ENCODE peak calls at places on chromosomes 11 and 22, in nine cellular contexts. X is AG10803, R is GM23338, S is AG09309, M is cardiac fibroblast, F is OCI-LY7, W is right atrium auricular region, E is Panc1, J is fibroblast of villous mesenchyme. N is an unnamed sample.

GRCh38 chr11:74581954-74582547 is 10.3 kb upstream of the POLD3 start:
- DNase-seq in X (no peak), R (no peak), S (no peak), M (no peak), F (no peak), W (no peak), E (no peak), J (no peak), N (no peak)

GRCh38 chr11:57903441-57904123 is 120.1 kb upstream of the OR9Q1 start:
- DNase-seq in X (peak), R (no peak), S (no peak), M (peak), F (no peak), W (no peak), E (no peak), J (no peak), N (no peak)

GRCh38 chr11:44617671-44618461 is 52.4 kb downstream of the CD82 start:
- DNase-seq in X (no peak), R (no peak), S (no peak), M (no peak), F (no peak), W (no peak), E (no peak), J (no peak), N (peak)

GRCh38 chr22:45997077-45997774 is 20.3 kb upstream of the WNT7B start:
- DNase-seq in X (peak), R (peak), S (peak), M (peak), F (peak), W (peak), E (no peak), J (peak), N (no peak)

GRCh38 chr11:10573556-10573955 is 5.1 kb upstream of the LYVE1 start:
- DNase-seq in X (no peak), R (no peak), S (no peak), M (peak), F (no peak), W (no peak), E (no peak), J (no peak), N (no peak)

GRCh38 chr11:114219559-114220349 is 76.4 kb upstream of the NNMT start:
- DNase-seq in X (no peak), R (no peak), S (no peak), M (peak), F (no peak), W (peak), E (no peak), J (peak), N (no peak)

GRCh38 chr22:45192701-45193187 is 29.0 kb downstream of the NUP50 start:
- DNase-seq in X (no peak), R (peak), S (no peak), M (no peak), F (no peak), W (no peak), E (no peak), J (peak), N (no peak)

GRCh38 chr11:85590848-85591483 is 36.2 kb downstream of the DLG2 start:
- DNase-seq in X (peak), R (peak), S (peak), M (peak), F (peak), W (no peak), E (peak), J (peak), N (no peak)

GRCh38 chr11:130070829-130071205 is 1.1 kb downstream of the APLP2 start:
- DNase-seq in X (peak), R (peak), S (no peak), M (peak), F (peak), W (no peak), E (no peak), J (peak), N (no peak)

GRCh38 chr22:22396741-22397291 is 111.7 kb downstream of the ZNF280B start:
- DNase-seq in X (no peak), R (no peak), S (no peak), M (no peak), F (no peak), W (no peak), E (no peak), J (no peak), N (no peak)

GRCh38 chr11:65726660-65727059 is 6.1 kb upstream of the RNASEH2C start:
- DNase-seq in X (no peak), R (peak), S (no peak), M (no peak), F (no peak), W (no peak), E (no peak), J (no peak), N (no peak)

GRCh38 chr11:14362613-14363012 is 3.6 kb upstream of the RRAS2 start:
- DNase-seq in X (no peak), R (no peak), S (no peak), M (no peak), F (no peak), W (peak), E (no peak), J (no peak), N (no peak)

GRCh38 chr22:28231423-28231822 is 312.4 kb upstream of the PITPNB start:
- DNase-seq in X (peak), R (peak), S (no peak), M (peak), F (no peak), W (no peak), E (no peak), J (peak), N (no peak)

GRCh38 chr11:118633319-118633690 is 25.9 kb downstream of the PHLDB1 start:
- DNase-seq in X (no peak), R (peak), S (no peak), M (no peak), F (no peak), W (no peak), E (no peak), J (no peak), N (no peak)

GRCh38 chr22:24138649-24139420 is 42.5 kb upstream of the SUSD2 start:
- DNase-seq in X (no peak), R (no peak), S (no peak), M (no peak), F (no peak), W (no peak), E (no peak), J (no peak), N (no peak)

GRCh38 chr11:119323532-119324033 is 6.7 kb upstream of the MCAM start:
- DNase-seq in X (peak), R (peak), S (no peak), M (peak), F (peak), W (peak), E (peak), J (peak), N (no peak)

GRCh38 chr11:2442554-2442953 is 1.8 kb downstream of the TRPM5 start:
- DNase-seq in X (no peak), R (no peak), S (no peak), M (no peak), F (no peak), W (no peak), E (no peak), J (no peak), N (no peak)

GRCh38 chr11:68137833-68138232 is 16.6 kb upstream of the CHKA start:
- DNase-seq in X (no peak), R (no peak), S (no peak), M (no peak), F (no peak), W (no peak), E (no peak), J (no peak), N (no peak)

DNA sequence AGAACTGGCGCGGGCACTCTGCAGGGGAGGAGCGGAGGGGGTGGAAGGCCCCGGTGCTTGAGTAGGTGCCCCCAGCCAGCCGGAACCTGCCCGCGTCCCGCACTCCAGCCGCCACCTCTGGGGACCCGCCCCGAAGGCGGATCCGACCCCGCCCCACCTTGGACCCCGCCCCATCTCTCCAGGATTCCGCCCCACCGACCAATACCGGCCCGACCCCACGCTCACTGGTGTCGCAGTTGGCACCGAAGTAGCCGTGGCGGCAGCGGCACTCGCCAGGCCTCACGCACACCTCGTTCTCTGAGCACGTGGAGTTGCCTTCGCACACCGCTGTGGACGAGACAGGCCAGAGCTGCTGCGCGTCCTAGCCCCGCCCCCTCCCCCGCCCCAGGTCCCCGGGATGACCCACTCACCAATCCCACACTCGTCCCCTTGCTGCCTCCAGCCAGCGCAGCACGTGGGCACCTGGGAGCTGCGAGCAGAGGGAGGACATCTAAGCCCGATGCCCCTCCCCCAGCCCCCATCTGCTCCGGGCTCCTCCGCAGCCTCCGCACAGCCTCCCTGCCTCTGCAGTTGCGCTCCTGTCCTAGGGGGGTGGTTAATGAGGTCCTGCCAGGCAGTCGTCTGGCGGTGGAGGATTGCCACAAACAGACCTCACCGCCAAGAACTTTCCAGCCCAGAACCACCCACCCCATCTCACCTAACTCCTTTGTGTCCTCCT is 5.9 kb downstream of the SCARF2 start:
- DNase-seq in X (no peak), R (peak), S (no peak), M (no peak), F (no peak), W (no peak), E (no peak), J (no peak), N (no peak)
- TF ChIP-seq CTCF in X (no peak), R (no peak), S (no peak), M (no peak), F (no peak), W (no peak), E (no peak), J (no peak), N (no peak)

GRCh38 chr11:105582497-105582896 is 27.4 kb upstream of the GRIA4 start:
- DNase-seq in X (no peak), R (no peak), S (no peak), M (peak), F (no peak), W (no peak), E (no peak), J (peak), N (no peak)
- TF ChIP-seq CTCF in X (no peak), R (no peak), S (no peak), M (no peak), F (no peak), W (no peak), E (no peak), J (no peak), N (no peak)

DNA sequence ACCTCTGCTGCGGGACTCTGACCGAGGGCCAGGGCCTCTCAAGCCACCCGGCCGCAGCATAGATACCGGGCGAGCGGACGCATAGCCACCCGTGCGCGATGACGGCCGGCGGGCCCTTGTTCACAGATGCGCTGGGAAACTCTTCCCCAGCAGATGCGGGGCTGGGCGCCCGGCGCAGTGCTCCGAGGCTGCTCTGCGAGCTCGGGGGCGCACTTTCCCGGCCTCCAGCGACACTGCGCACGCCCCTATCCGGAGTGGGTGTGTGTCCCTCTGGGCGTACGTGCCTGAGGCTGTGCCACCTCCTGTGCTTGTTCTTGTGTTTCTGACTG is 104.7 kb upstream of the E2F8 start:
- DNase-seq in X (no peak), R (peak), S (no peak), M (peak), F (no peak), W (peak), E (no peak), J (no peak), N (no peak)
- TF ChIP-seq CTCF in X (no peak), R (no peak), S (no peak), M (no peak), F (no peak), W (no peak), E (no peak), J (no peak), N (no peak)

GRCh38 chr22:32951081-32951806 is 106.9 kb downstream of the SYN3 start:
- DNase-seq in X (no peak), R (peak), S (no peak), M (no peak), F (no peak), W (no peak), E (no peak), J (peak), N (no peak)
- TF ChIP-seq CTCF in X (no peak), R (peak), S (no peak), M (no peak), F (peak), W (no peak), E (no peak), J (no peak), N (peak)

DNA sequence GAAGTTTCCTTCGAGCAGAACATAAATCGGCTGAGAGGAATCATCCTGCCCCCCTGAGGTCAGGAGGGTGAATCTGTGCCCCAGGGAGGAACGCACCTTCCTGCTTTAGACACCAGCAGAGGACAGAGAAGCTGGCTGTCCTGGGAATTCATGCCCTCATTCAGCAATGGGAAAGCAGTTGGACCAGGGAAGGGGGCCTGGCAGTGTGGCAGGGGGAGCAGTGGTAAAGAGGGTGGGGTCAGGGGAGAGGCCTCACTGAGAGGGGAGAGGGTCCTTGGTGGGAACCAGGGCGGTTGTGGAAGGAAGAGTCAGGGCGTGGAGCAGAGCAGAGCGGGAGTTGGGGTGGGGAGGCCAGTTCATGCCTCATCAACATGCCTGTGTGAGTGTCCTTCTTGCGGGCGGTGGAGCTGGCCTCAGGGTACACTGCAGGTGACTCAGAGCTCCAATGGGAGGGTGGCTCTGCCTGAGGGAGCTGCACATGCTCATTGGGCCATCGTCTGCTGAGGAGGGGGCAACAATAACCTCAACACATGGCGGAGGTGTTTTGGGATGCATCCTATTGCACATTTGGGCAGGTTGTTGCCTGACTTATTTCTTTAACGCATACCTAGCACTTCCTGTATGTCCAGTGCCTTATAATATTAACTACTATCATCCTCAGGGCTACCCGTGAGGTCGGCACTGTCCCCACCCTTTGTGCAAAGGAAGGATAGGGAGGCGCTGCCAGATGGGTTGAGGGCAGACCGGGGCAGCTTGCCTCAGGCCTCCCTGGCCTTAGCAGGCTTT is 23.2 kb downstream of the MED15 start:
- DNase-seq in X (peak), R (no peak), S (no peak), M (peak), F (no peak), W (no peak), E (no peak), J (peak), N (no peak)
- TF ChIP-seq CTCF in X (no peak), R (no peak), S (no peak), M (no peak), F (no peak), W (no peak), E (no peak), J (no peak), N (no peak)

GRCh38 chr11:83609181-83609580 is 323.0 kb upstream of the CCDC90B start:
- DNase-seq in X (no peak), R (no peak), S (no peak), M (no peak), F (no peak), W (no peak), E (no peak), J (no peak), N (no peak)
- TF ChIP-seq CTCF in X (no peak), R (no peak), S (no peak), M (no peak), F (no peak), W (no peak), E (no peak), J (no peak), N (no peak)

GRCh38 chr11:96241351-96241841 is 101.6 kb downstream of the MAML2 start:
- DNase-seq in X (no peak), R (peak), S (no peak), M (no peak), F (peak), W (no peak), E (no peak), J (no peak), N (no peak)
- TF ChIP-seq CTCF in X (no peak), R (peak), S (peak), M (no peak), F (peak), W (no peak), E (peak), J (peak), N (peak)